ENCODE peak calls at places on chromosome 4, in seven cellular contexts. P, A, H, T, C, R and O are unnamed samples. For H3K4me1, the result is how much of the 10 kb centered on the place peaks cover.

GRCh38 chr4:159446266-159446976 is 343.5 kb downstream of the RAPGEF2 start:
- DNase-seq in P (peak), A (no peak), H (no peak), T (peak), C (peak), R (no peak), O (no peak)

GRCh38 chr4:122783301-122784215 is 43.1 kb upstream of the FGF2 start:
- DNase-seq in P (peak), A (peak), H (no peak), T (peak), C (peak), R (peak), O (peak)

GRCh38 chr4:147029296-147029695 is 83.6 kb upstream of the TTC29 start:
- DNase-seq in P (no peak), A (no peak), H (no peak), T (no peak), C (no peak), R (no peak), O (no peak)

GRCh38 chr4:85968945-85969830 is 390.7 kb downstream of the MAPK10 start:
- DNase-seq in P (no peak), A (no peak), H (no peak), T (no peak), C (no peak), R (no peak), O (no peak)

GRCh38 chr4:70359115-70359661 is 1.4 kb upstream of the SMR3A start:
- DNase-seq in P (no peak), A (no peak), H (no peak), T (no peak), C (no peak), R (no peak), O (no peak)

GRCh38 chr4:66052426-66052825 is 382.1 kb upstream of the EPHA5 start:
- DNase-seq in P (no peak), A (no peak), H (no peak), T (no peak), C (no peak), R (no peak), O (no peak)

GRCh38 chr4:86019906-86020305 is 339.9 kb downstream of the MAPK10 start:
- DNase-seq in P (no peak), A (no peak), H (no peak), T (no peak), C (no peak), R (no peak), O (no peak)

GRCh38 chr4:36053931-36054330 is 190.4 kb downstream of the ARAP2 start:
- DNase-seq in P (no peak), A (no peak), H (no peak), T (no peak), C (no peak), R (no peak), O (no peak)

GRCh38 chr4:146407669-146408084 is 114.1 kb downstream of the SLC10A7 start:
- DNase-seq in P (no peak), A (no peak), H (no peak), T (no peak), C (no peak), R (no peak), O (no peak)

DNA sequence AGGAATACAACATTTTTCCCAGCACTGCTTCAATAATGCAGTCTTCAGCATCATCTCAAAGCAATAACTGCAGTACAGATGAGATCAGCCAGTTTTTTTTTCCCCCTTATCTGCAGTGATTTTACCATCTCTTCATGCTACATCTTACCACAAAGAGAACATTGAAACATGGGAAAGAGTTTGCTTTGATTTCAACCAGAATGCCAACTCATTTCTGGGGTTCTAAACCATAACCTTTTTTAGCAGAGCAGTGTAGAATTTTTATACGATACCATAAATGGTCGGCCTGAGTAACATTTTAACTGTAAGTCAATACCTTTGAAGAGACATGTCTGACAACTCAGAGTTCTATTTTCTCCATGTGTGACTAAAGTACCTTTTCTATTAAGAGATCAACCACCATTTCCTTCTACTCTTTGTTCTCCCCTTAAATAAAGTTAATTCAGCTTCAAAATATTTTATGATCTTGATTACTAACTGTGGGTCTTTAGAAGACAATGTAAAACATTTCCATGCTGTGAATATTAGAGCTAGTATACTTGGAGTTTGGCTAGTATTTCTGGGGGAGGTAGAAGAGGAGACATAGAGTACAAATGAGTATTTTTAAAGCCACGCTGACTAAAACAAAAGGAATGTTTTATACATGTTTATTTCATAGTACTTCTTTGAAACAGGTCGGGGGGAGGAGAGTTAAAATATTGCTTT is 69.1 kb downstream of the TET2 start:
- DNase-seq in P (no peak), A (no peak), H (no peak), T (no peak), C (no peak), R (no peak), O (no peak)
- H3K27ac ChIP-seq in P (no peak), A (no peak), H (no peak), T (no peak), C (no peak), R (no peak), O (peak)

DNA sequence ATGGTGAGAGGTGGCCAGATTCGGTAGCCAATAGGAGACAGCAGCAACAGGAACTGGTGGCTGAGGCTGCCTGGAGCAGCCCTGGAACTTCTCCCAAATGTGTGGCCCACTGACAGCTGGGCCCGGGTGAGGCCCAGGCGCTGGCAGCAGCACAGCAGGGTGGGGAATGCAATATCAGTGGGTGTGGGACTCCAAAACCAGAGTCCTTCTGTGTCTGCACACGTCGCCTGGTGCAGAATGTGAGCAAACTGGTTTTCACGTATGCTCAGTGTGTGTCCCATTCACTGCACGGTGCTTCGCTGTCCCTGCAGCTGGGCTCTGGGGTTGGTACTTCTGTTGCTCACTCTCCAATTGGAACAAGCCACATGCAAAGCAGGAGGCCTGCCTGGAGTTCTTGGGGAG is 14.4 kb upstream of the CENPU start:
- DNase-seq in P (no peak), A (peak), H (no peak), T (no peak), C (no peak), R (no peak), O (no peak)
- H3K4me1 ChIP-seq in P (under half), A (under half), H (under half), T (under half), C (under half), R (half or more), O (under half)

GRCh38 chr4:102687373-102687981 is 73.3 kb downstream of the MANBA start:
- DNase-seq in P (no peak), A (no peak), H (no peak), T (no peak), C (peak), R (no peak), O (no peak)

GRCh38 chr4:102683846-102684581 is 76.8 kb downstream of the MANBA start:
- DNase-seq in P (no peak), A (no peak), H (no peak), T (no peak), C (no peak), R (no peak), O (no peak)

GRCh38 chr4:102687982-102688433 is 72.8 kb downstream of the MANBA start:
- DNase-seq in P (no peak), A (no peak), H (no peak), T (no peak), C (no peak), R (no peak), O (no peak)

GRCh38 chr4:102684605-102685052 is 76.1 kb downstream of the MANBA start:
- DNase-seq in P (no peak), A (no peak), H (no peak), T (no peak), C (peak), R (no peak), O (peak)

GRCh38 chr4:102685768-102686167 is 75.0 kb downstream of the MANBA start:
- DNase-seq in P (no peak), A (no peak), H (no peak), T (no peak), C (no peak), R (no peak), O (no peak)
- H3K27ac ChIP-seq in P (no peak), A (no peak), H (no peak), T (no peak), C (no peak), R (no peak), O (peak)

GRCh38 chr4:6306299-6306698 is 36.6 kb downstream of the WFS1 start:
- DNase-seq in P (no peak), A (no peak), H (no peak), T (no peak), C (no peak), R (no peak), O (no peak)

GRCh38 chr4:6308890-6309643 is 39.4 kb downstream of the WFS1 start:
- DNase-seq in P (no peak), A (no peak), H (no peak), T (no peak), C (no peak), R (no peak), O (no peak)

GRCh38 chr4:6309755-6310154 is 40.1 kb downstream of the WFS1 start:
- DNase-seq in P (no peak), A (no peak), H (no peak), T (no peak), C (no peak), R (no peak), O (no peak)

GRCh38 chr4:6307891-6308290 is 38.2 kb downstream of the WFS1 start:
- DNase-seq in P (no peak), A (no peak), H (no peak), T (no peak), C (no peak), R (no peak), O (no peak)

DNA sequence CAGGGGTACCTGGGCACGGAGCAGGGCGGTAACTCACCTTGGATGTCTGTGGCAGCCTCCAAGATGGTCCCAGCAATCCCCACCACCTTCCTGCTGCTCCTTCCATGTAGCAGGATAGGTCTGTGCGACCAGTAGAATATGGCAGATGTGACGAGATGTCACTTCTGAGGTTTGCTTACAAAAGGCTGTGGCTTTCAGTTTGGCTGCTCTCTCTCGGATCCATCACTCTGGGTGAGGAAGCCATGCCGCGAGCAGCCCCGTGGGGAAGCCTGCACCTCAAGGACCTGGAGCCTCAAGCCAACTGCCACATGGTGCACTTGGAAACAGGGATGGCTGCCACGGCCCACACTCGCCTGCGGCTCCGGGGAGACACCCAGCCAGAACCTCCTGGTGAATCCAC is 37.6 kb downstream of the WFS1 start:
- DNase-seq in P (no peak), A (no peak), H (no peak), T (no peak), C (no peak), R (no peak), O (no peak)
- H3K4me1 ChIP-seq in P (under half), A (under half), H (under half), T (under half), C (under half), R (under half), O (under half)

DNA sequence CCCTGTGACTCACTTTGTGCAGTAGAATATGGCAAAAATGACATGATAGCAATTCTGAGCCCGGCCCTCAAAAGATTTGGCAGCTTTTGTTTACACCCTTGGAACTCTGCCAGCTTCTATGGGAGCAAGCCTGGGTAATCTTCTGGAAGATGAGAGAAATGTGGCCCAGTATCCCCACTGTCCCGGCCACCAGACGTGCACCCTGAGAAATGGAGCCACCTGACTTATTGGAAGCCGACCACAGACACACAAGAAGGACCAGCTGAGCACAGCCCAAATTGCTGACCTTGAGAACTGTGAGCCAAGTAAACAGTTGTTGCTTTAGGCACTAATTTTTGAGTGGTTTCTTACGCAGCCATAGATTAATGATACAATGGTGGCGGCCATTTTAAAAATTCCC is 197.0 kb downstream of the STIM2 start:
- DNase-seq in P (no peak), A (no peak), H (no peak), T (no peak), C (no peak), R (no peak), O (no peak)
- H3K27ac ChIP-seq in P (no peak), A (no peak), H (no peak), T (no peak), C (no peak), R (no peak), O (no peak)

GRCh38 chr4:143364063-143364462 is 27.4 kb downstream of the GAB1 start:
- DNase-seq in P (no peak), A (no peak), H (no peak), T (no peak), C (no peak), R (no peak), O (no peak)

GRCh38 chr4:143359794-143360193 is 23.1 kb downstream of the GAB1 start:
- DNase-seq in P (no peak), A (no peak), H (no peak), T (no peak), C (no peak), R (no peak), O (no peak)

GRCh38 chr4:143362392-143363046 is 25.8 kb downstream of the GAB1 start:
- DNase-seq in P (no peak), A (no peak), H (no peak), T (no peak), C (no peak), R (no peak), O (no peak)

GRCh38 chr4:143360838-143361237 is 24.2 kb downstream of the GAB1 start:
- DNase-seq in P (no peak), A (no peak), H (no peak), T (no peak), C (no peak), R (no peak), O (no peak)

DNA sequence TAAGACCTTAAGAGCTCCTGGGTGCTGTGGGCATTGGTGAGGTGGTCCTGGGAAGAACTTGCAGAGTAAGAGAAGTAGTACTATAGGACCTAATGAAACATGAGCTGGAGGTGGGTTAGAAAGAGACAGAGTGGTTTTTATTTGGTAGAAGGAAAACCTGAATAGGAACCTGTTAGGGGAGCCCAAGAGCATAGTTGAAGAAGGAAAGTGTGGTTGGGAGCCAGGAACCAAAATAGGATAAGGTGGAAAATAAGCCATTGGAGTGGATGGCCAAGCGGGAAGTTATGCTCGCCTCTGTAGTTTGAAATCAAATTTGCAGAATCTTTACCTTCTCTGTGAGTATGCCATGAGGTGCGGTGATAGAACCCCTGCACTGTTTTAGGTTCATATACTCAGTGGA is 26.7 kb downstream of the GAB1 start:
- DNase-seq in P (no peak), A (no peak), H (no peak), T (no peak), C (no peak), R (no peak), O (no peak)
- H3K4me1 ChIP-seq in P (under half), A (under half), H (under half), T (under half), C (under half), R (half or more), O (under half)